ENCODE peak calls at places on chromosomes 7 and 10, in four cellular contexts. N is AG09309, M is stomach, D is hypothalamus. T is an unnamed sample.

GRCh38 chr10:84366041-84366440 is 37.7 kb downstream of the CCSER2 start:
- DNase-seq in M (no peak), N (no peak), D (no peak), T (no peak)

GRCh38 chr7:129611246-129612111 is at the start of gene NRF1:
- DNase-seq in D (peak; percentile 76), N (peak; percentile 64), M (peak; percentile 90), T (peak; percentile 91)

GRCh38 chr7:37076668-37077067 is 352.4 kb upstream of the AOAH start:
- DNase-seq in D (no peak), M (no peak), N (no peak), T (no peak)

GRCh38 chr7:3056713-3057388 is 13.2 kb upstream of the CARD11 start:
- DNase-seq in M (no peak), D (no peak), N (no peak), T (no peak)

GRCh38 chr10:77865585-77866324 is 60.8 kb downstream of the DLG5 start:
- DNase-seq in M (peak; percentile 54), N (no peak), D (no peak), T (peak; percentile 46)

GRCh38 chr7:18702071-18702829 is 206.7 kb downstream of the HDAC9 start:
- DNase-seq in D (no peak), N (no peak), M (no peak), T (no peak)

GRCh38 chr10:110207805-110208613 is 604 bp downstream of the MXI1 start:
- DNase-seq in N (no peak), D (peak; percentile 22), M (peak; percentile 37), T (peak; percentile 45)

GRCh38 chr7:13508586-13508985 is 480.9 kb downstream of the ETV1 start:
- DNase-seq in D (no peak), M (no peak), N (no peak), T (no peak)

GRCh38 chr10:25112016-25112415 is 62.8 kb upstream of the GPR158 start:
- DNase-seq in M (no peak), N (no peak), D (no peak), T (no peak)

GRCh38 chr7:50502001-50502684 is 52.0 kb upstream of the FIGNL1 start:
- DNase-seq in D (no peak), N (peak; percentile 62), M (no peak), T (peak; percentile 21)

GRCh38 chr7:103796296-103796962 is 193.0 kb downstream of the RELN start:
- DNase-seq in D (no peak), N (no peak), M (no peak), T (no peak)

GRCh38 chr10:13890617-13891541 is 304.1 kb downstream of the PRPF18 start:
- DNase-seq in N (no peak), M (no peak), D (peak; percentile 24), T (no peak)

GRCh38 chr10:72542396-72542815 is 83.5 kb downstream of the MICU1 start:
- DNase-seq in N (no peak), M (no peak), D (no peak), T (no peak)

GRCh38 chr10:127048630-127049029 is 143.4 kb downstream of the DOCK1 start:
- DNase-seq in M (no peak), N (no peak), D (no peak), T (no peak)

GRCh38 chr7:116194115-116194514 is 16.2 kb upstream of the TES start:
- DNase-seq in D (no peak), M (no peak), N (no peak), T (no peak)

GRCh38 chr7:106986450-106986977 is 58.0 kb upstream of the PRKAR2B start:
- DNase-seq in M (no peak), N (no peak), D (no peak), T (no peak)

GRCh38 chr7:139825666-139826290 is 3.3 kb upstream of the TBXAS1 start:
- DNase-seq in M (no peak), N (no peak), D (no peak), T (no peak)

GRCh38 chr10:3107426-3107961 is 40.1 kb downstream of the PFKP start:
- DNase-seq in D (peak; percentile 88), N (peak; percentile 90), M (no peak), T (no peak)

GRCh38 chr7:36147361-36147760 is 5.7 kb upstream of the EEPD1 start:
- DNase-seq in M (no peak), N (no peak), D (no peak), T (no peak)

GRCh38 chr10:132546567-132547420 is 9.2 kb downstream of the INPP5A start:
- DNase-seq in D (no peak), N (no peak), M (peak; percentile 52), T (no peak)

GRCh38 chr10:122494833-122495232 is 33.5 kb downstream of the HTRA1 start:
- DNase-seq in N (peak; percentile 58), M (no peak), D (no peak), T (no peak)

T was measured in WERI-Rb-1.